ENCODE peak calls at places on chromosomes 7 and 10, in six cellular contexts. X is psoas muscle, Q is foreskin fibroblast, Z is AG09309, M is AG10803, W is AG04450. N is an unnamed sample.
A peak's percentile ranks its signal among the peaks of the same experiment; 100 is the strongest.

GRCh38 chr10:117723343-117723742 is 180.8 kb downstream of the EMX2 start:
- DNase-seq in X (no peak), Q (no peak), W (no peak), M (peak; percentile 31), Z (no peak), N (no peak)

GRCh38 chr10:97325754-97326153 is 6.7 kb downstream of the FRAT1 start:
- DNase-seq in Q (no peak), M (no peak), Z (no peak), X (no peak), W (no peak), N (no peak)

GRCh38 chr10:77974396-77975074 is 48.0 kb upstream of the DLG5 start:
- DNase-seq in Q (peak; percentile 18), Z (no peak), M (peak; percentile 48), X (no peak), W (peak; percentile 11), N (peak; percentile 6)

GRCh38 chr7:35971133-35971995 is 170.5 kb downstream of the SEPTIN7 start:
- DNase-seq in X (no peak), M (no peak), Z (no peak), Q (no peak), W (no peak), N (no peak)

GRCh38 chr7:140564643-140565042 is 76.0 kb downstream of the DENND2A start:
- DNase-seq in X (no peak), Q (no peak), M (no peak), W (no peak), Z (no peak), N (no peak)

GRCh38 chr7:127983804-127984332 is 47.4 kb downstream of the LRRC4 start:
- DNase-seq in Q (no peak), W (no peak), X (no peak), M (no peak), Z (no peak), N (no peak)

GRCh38 chr10:73759512-73760115 is 15.4 kb downstream of the SEC24C start:
- DNase-seq in Q (no peak), X (no peak), W (no peak), Z (no peak), M (no peak), N (peak; percentile 86)

GRCh38 chr10:8052344-8052969 is 2.0 kb upstream of the GATA3 start:
- DNase-seq in Q (no peak), M (no peak), Z (no peak), W (no peak), X (no peak), N (no peak)

GRCh38 chr10:51030480-51030879 is 43.8 kb upstream of the PRKG1 start:
- DNase-seq in M (no peak), X (no peak), W (no peak), Z (no peak), Q (peak; percentile 12), N (no peak)

GRCh38 chr10:66925896-66926719 is at the start of gene LRRTM3:
- DNase-seq in M (peak; percentile 62), W (peak; percentile 34), X (no peak), Z (peak; percentile 20), Q (peak; percentile 12), N (peak; percentile 56)

GRCh38 chr10:3761111-3761686 is 23.8 kb downstream of the KLF6 start:
- DNase-seq in W (no peak), X (no peak), M (no peak), Q (no peak), Z (no peak), N (peak; percentile 46)

GRCh38 chr7:12749746-12750145 is 62.3 kb downstream of the ARL4A start:
- DNase-seq in W (no peak), Q (no peak), M (no peak), Z (no peak), X (no peak), N (no peak)

GRCh38 chr7:44377681-44378421 is 52.5 kb upstream of the CAMK2B start:
- DNase-seq in M (no peak), Q (no peak), W (no peak), X (no peak), Z (no peak), N (peak; percentile 79)

GRCh38 chr10:34323197-34323596 is 491.9 kb downstream of the PARD3 start:
- DNase-seq in X (no peak), Q (peak; percentile 37), W (no peak), Z (no peak), M (peak; percentile 60), N (no peak)

GRCh38 chr10:34830527-34830926 is 15.4 kb upstream of the PARD3 start:
- DNase-seq in X (no peak), Z (no peak), Q (no peak), M (peak; percentile 66), W (no peak), N (no peak)

GRCh38 chr7:51352174-51353145 is 35.9 kb upstream of the COBL start:
- DNase-seq in Z (no peak), X (no peak), W (no peak), Q (no peak), M (no peak), N (no peak)

GRCh38 chr10:91924212-91925021 is 847 bp downstream of the BTAF1 start:
- DNase-seq in Z (no peak), X (no peak), Q (no peak), W (no peak), M (no peak), N (no peak)

GRCh38 chr10:30973737-30974136 is 57.9 kb downstream of the ZNF438 start:
- DNase-seq in W (no peak), Z (no peak), X (peak; percentile 39), M (no peak), Q (peak; percentile 58), N (no peak)

GRCh38 chr10:58856508-58857240 is 319.8 kb upstream of the PHYHIPL start:
- DNase-seq in Q (peak; percentile 95), X (peak; percentile 37), M (peak; percentile 99), W (peak; percentile 91), Z (peak; percentile 94), N (no peak)

GRCh38 chr10:12349628-12350166 is 350 bp downstream of the CAMK1D start:
- DNase-seq in M (no peak), W (no peak), Z (no peak), Q (no peak), X (no peak), N (no peak)

GRCh38 chr10:12348870-12349627 is at the start of gene CAMK1D:
- DNase-seq in W (peak; percentile 37), X (peak; percentile 82), M (peak; percentile 65), Z (peak; percentile 21), Q (peak; percentile 66), N (peak; percentile 90)

GRCh38 chr10:12350925-12351324 is 1.6 kb downstream of the CAMK1D start:
- DNase-seq in M (no peak), Q (no peak), X (no peak), Z (no peak), W (no peak), N (no peak)

GRCh38 chr10:12351447-12351846 is 2.1 kb downstream of the CAMK1D start:
- DNase-seq in Z (no peak), Q (no peak), W (no peak), X (peak; percentile 16), M (no peak), N (no peak)

DNA sequence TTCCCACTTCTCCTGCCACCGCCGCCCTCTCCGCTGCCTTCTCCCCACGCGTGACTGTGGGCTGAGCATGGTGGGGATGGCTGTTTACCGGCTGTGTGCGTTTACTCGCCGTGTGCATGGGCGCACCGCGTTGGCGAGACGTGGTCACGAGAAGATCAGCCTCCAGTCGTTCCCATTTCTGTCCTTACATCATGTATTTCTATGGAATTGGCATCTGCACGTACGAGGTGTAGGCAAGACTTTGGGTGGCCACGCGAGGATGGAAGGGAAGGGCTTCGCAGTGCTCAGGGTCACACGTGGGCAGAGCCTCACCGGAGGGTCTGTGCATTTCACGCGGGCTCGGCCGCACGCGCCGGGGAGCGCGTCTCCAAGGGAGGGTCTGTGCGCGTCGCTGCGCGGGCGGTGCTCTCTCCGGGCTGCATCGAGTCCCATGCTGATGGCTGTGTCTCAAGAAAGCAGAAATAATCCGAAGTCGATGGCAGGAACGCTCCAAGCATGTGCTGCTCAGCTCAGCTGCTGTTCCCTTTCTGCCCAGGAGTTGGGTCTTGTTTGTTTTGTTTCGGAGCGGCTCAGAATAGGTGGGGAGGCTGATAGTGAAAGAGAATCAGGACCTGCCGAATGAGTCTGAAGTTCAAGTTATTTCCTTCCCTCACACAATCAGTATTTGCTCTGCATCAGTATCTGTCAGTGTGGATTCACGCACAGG is 973 bp downstream of the CAMK1D start:
- DNase-seq in M (peak; percentile 16), Q (peak; percentile 22), Z (no peak), X (peak; percentile 21), W (no peak), N (peak; percentile 57)
- TF ChIP-seq CTCF in M (no peak), Q (no peak), Z (no peak), X (no peak), W (peak; percentile 17), N (no peak)

GRCh38 chr7:137454169-137455166 is 110.9 kb upstream of the PTN start:
- DNase-seq in X (peak; percentile 25), W (peak; percentile 86), Q (peak; percentile 78), Z (peak; percentile 64), M (peak; percentile 90), N (peak; percentile 45)
- TF ChIP-seq CTCF in X (peak; percentile 44), W (peak; percentile 67), Q (peak; percentile 60), Z (peak; percentile 52), M (peak; percentile 71), N (peak; percentile 92)

DNA sequence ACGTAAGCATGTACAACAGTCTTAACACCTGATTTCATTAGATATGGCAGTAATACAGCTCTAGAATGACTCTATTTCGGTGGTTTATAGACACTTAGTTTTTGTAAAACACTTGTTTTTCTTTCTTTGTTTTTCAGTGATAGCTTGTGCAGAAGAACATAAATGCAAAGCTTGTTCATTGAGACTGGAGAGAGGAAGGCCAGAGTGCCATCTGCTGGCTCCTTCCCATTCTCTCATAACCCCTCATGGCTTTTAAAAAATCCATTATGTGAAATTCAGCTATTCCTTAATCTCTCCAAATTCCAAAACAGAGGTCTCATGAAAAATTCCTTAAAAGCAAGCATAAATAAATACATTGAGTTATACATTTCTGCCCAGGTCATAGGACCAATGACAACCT is 76.3 kb downstream of the CACNB2 start:
- DNase-seq in Z (no peak), Q (peak; percentile 37), W (no peak), M (peak; percentile 30), X (no peak), N (no peak)
- TF ChIP-seq CTCF in Z (peak; percentile 63), Q (peak; percentile 52), W (peak; percentile 77), M (peak; percentile 70), X (no peak), N (peak; percentile 55)

GRCh38 chr7:121133444-121133843 is 144.9 kb downstream of the CPED1 start:
- DNase-seq in X (no peak), Z (no peak), Q (no peak), W (no peak), M (no peak), N (no peak)

GRCh38 chr7:121138262-121138933 is 149.9 kb downstream of the CPED1 start:
- DNase-seq in X (no peak), W (no peak), M (peak; percentile 51), Z (no peak), Q (no peak), N (peak; percentile 76)

GRCh38 chr7:121140790-121141189 is 152.3 kb downstream of the CPED1 start:
- DNase-seq in X (no peak), Z (no peak), W (no peak), Q (no peak), M (no peak), N (peak; percentile 41)

GRCh38 chr7:121139427-121139826 is 150.9 kb downstream of the CPED1 start:
- DNase-seq in Q (no peak), M (peak; percentile 57), Z (no peak), X (no peak), W (no peak), N (no peak)

DNA sequence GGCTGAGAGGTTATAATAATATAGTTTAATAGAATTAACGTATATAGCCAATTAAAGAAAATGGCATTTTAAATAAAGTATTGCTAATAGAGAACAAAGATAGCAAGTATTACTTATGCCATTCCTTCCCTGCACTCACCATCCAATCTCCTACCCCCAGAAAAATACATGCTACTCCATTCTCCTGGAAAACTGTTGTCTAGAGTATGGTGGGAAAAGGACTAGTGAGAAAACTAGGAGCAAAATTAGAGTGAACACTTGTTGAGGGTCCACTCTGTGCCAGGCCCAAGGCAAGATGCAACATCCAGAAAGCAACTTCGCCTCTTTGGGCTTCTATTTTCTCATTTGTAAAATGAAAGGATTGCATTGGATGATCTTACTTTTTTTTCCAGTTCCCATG is 149.1 kb downstream of the CPED1 start:
- DNase-seq in Q (no peak), W (no peak), Z (no peak), M (no peak), X (no peak), N (no peak)
- TF ChIP-seq CTCF in Q (no peak), W (no peak), Z (no peak), M (no peak), X (no peak), N (no peak)